ENCODE peak calls at places on chromosome X, in four cellular contexts. Z, Q, R and T are unnamed samples.

GRCh38 chrX:35006361-35006760 is 63.8 kb downstream of the FAM47B start:
- DNase-seq in Z (no peak), Q (no peak), R (peak), T (no peak)

GRCh38 chrX:14533867-14534266 is 4.5 kb downstream of the GLRA2 start:
- DNase-seq in Z (no peak), Q (no peak), R (no peak), T (peak)

GRCh38 chrX:81377329-81377728 is 175.4 kb downstream of the SH3BGRL start:
- DNase-seq in Z (no peak), Q (peak), R (peak), T (peak)

GRCh38 chrX:13432376-13432775 is 112.5 kb upstream of the ATXN3L start:
- DNase-seq in Z (no peak), Q (peak), R (peak), T (peak)

GRCh38 chrX:45517090-45517973 is 316.7 kb upstream of the DIPK2B start:
- DNase-seq in Z (peak), Q (peak), R (peak), T (peak)

GRCh38 chrX:6227445-6227820 is 1.2 kb downstream of the NLGN4X start:
- DNase-seq in Z (no peak), Q (no peak), R (no peak), T (no peak)

GRCh38 chrX:102720237-102721168 is at the start of gene GPRASP3:
- DNase-seq in Z (no peak), Q (peak), R (peak), T (no peak)

GRCh38 chrX:114924423-114924822 is 93.0 kb downstream of the IL13RA2 start:
- DNase-seq in Z (no peak), Q (no peak), R (peak), T (no peak)

GRCh38 chrX:63743596-63743995 is 41.4 kb downstream of the ARHGEF9 start:
- DNase-seq in Z (no peak), Q (no peak), R (no peak), T (no peak)

GRCh38 chrX:94655180-94655579 is 981.2 kb downstream of the FAM133A start:
- DNase-seq in Z (no peak), Q (no peak), R (no peak), T (no peak)

GRCh38 chrX:145848451-145848850 is 30.8 kb downstream of the SLITRK2 start:
- DNase-seq in Z (no peak), Q (no peak), R (no peak), T (no peak)

GRCh38 chrX:39907964-39908616 is 189.7 kb downstream of the BCOR start:
- DNase-seq in Z (peak), Q (peak), R (peak), T (peak)

GRCh38 chrX:69615779-69616519 is at the start of gene EDA:
- DNase-seq in Z (peak), Q (peak), R (peak), T (peak)

GRCh38 chrX:132101799-132102198 is 26.0 kb downstream of the FRMD7 start:
- DNase-seq in Z (no peak), Q (no peak), R (no peak), T (no peak)
- H3K9ac ChIP-seq in Z (no peak), Q (no peak), R (no peak), T (no peak)

GRCh38 chrX:77768787-77769186 is 17.2 kb downstream of the ATRX start:
- DNase-seq in Z (no peak), Q (no peak), R (no peak), T (no peak)
- H3K9ac ChIP-seq in Z (no peak), Q (no peak), R (no peak), T (no peak)

DNA sequence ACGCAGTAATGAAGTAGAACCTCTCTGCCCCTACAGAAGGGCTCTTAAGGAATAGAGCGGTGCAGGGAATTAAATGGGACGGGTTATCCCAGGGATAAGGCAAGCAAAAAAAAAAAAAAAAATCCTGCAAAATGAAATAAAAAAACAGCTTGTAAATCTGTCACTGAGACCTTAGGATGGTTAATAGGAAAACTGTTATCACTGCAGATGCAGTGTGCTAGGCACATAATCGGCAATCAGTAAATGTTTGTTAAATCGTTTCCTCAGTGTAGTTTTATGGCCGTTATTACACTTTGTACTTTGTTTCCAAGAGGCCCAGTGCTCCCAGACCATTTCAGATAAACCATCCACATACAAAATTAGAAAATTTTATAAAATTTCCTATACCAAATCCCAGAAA is 1.0 kb downstream of the HNRNPH2 start:
- DNase-seq in Z (no peak), Q (no peak), R (peak), T (no peak)
- H3K9ac ChIP-seq in Z (peak), Q (peak), R (peak), T (peak)

GRCh38 chrX:24392709-24393108 is 32.3 kb downstream of the SUPT20HL1 start:
- DNase-seq in Z (no peak), Q (no peak), R (peak), T (no peak)

GRCh38 chrX:24398766-24399165 is 38.3 kb downstream of the SUPT20HL1 start:
- DNase-seq in Z (no peak), Q (peak), R (no peak), T (no peak)

GRCh38 chrX:24396930-24397277 is 36.5 kb downstream of the SUPT20HL1 start:
- DNase-seq in Z (no peak), Q (no peak), R (peak), T (no peak)

GRCh38 chrX:24396236-24396929 is 35.9 kb downstream of the SUPT20HL1 start:
- DNase-seq in Z (no peak), Q (peak), R (peak), T (peak)

DNA sequence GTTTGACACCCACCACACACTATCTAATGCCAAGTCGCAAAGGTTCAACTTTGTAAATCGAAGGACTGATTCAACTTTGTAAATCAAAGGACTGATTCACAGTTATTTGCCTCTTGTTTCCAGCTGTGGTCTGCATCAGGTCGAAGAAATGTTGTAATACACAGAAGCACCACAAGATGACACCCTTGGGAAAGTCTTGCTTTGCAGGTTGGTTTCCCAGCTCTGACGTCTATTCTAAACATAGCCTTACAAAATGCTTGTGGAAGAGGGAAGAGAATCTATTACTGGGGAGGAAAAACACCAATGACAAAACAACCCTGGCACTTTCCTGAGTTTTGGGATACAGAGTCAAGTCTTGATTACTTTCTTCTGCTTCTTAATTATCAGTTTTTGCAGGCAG is 35.3 kb downstream of the SUPT20HL1 start:
- DNase-seq in Z (peak), Q (peak), R (peak), T (peak)
- H3K9ac ChIP-seq in Z (no peak), Q (no peak), R (no peak), T (no peak)

DNA sequence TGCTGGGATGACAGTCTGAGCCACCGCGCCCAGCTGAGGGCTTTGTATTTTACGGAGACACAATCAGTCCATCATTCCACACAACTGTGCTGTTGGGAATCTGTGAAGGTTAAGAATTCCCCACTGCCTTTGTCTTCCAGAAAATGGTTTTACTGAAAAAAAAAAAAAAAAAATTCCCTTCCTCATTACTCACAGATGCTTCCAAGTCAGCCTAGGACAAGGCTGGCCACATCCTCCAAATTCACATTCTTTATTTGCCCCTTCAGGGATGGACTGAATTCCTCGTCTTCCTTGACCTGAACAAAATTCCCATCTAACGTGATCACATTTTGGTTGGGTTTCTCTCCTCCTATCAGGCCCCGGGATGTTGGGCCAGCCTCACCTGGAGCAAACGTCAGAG is 130.3 kb downstream of the DHRSX start:
- DNase-seq in Z (no peak), Q (no peak), R (peak), T (no peak)
- H3K9ac ChIP-seq in Z (no peak), Q (no peak), R (no peak), T (no peak)

GRCh38 chrX:87895421-87895820 is 377.8 kb downstream of the KLHL4 start:
- DNase-seq in Z (no peak), Q (no peak), R (no peak), T (no peak)
- H3K9ac ChIP-seq in Z (no peak), Q (no peak), R (no peak), T (no peak)

GRCh38 chrX:78659955-78660354 is 827 bp upstream of the RTL3 start:
- DNase-seq in Z (no peak), Q (no peak), R (no peak), T (no peak)
- H3K9ac ChIP-seq in Z (no peak), Q (no peak), R (no peak), T (no peak)

GRCh38 chrX:85685843-85686242 is 306.4 kb upstream of the POF1B start:
- DNase-seq in Z (no peak), Q (no peak), R (no peak), T (no peak)
- H3K9ac ChIP-seq in Z (no peak), Q (no peak), R (no peak), T (no peak)